ENCODE peak calls at places on chromosomes 3 and 15, in eight cellular contexts. G is endothelial cell of umbilical vein, S is body of pancreas, P is mammary epithelial cell, X is IMR-90, E is ovary, U is upper lobe of right lung, Z is keratinocyte. D is an unnamed sample.

GRCh38 chr15:31442203-31443090 is 115.8 kb downstream of the KLF13 start:
- DNase-seq in G (no peak), S (no peak), P (peak), X (peak), E (no peak), U (no peak), Z (peak), D (peak)

GRCh38 chr3:146130881-146131371 is 30.1 kb downstream of the PLOD2 start:
- DNase-seq in G (no peak), S (no peak), P (no peak), X (peak), E (no peak), U (no peak), Z (no peak), D (no peak)

GRCh38 chr3:46667061-46667621 is 26.3 kb downstream of the ALS2CL start:
- DNase-seq in G (no peak), S (peak), P (no peak), X (no peak), E (no peak), U (peak), Z (no peak), D (no peak)

GRCh38 chr3:107206945-107207344 is 170.3 kb upstream of the CCDC54 start:
- DNase-seq in G (no peak), S (no peak), P (no peak), X (no peak), E (no peak), U (no peak), Z (no peak), D (no peak)

GRCh38 chr3:57709559-57709958 is 16.7 kb upstream of the DENND6A start:
- DNase-seq in G (peak), S (no peak), P (peak), X (no peak), E (no peak), U (no peak), Z (no peak), D (no peak)

GRCh38 chr3:66470956-66471686 is 29.7 kb downstream of the LRIG1 start:
- DNase-seq in G (no peak), S (no peak), P (no peak), X (no peak), E (no peak), U (no peak), Z (no peak), D (no peak)

GRCh38 chr3:183349421-183350157 is 78.8 kb downstream of the MCF2L2 start:
- DNase-seq in G (peak), S (no peak), P (no peak), X (no peak), E (no peak), U (no peak), Z (no peak), D (no peak)

GRCh38 chr3:1609416-1609815 is 489.2 kb upstream of the CNTN4 start:
- DNase-seq in G (no peak), S (no peak), P (no peak), X (no peak), E (no peak), U (no peak), Z (no peak), D (no peak)

GRCh38 chr15:56968821-56969220 is 50.4 kb downstream of the TCF12 start:
- DNase-seq in G (no peak), S (no peak), P (no peak), X (no peak), E (no peak), U (no peak), Z (no peak), D (no peak)

GRCh38 chr3:187735837-187736236 is 9.4 kb downstream of the BCL6 start:
- DNase-seq in G (no peak), S (no peak), P (no peak), X (no peak), E (no peak), U (no peak), Z (no peak), D (no peak)

GRCh38 chr3:159914421-159914820 is 74.2 kb upstream of the IL12A start:
- DNase-seq in G (no peak), S (no peak), P (no peak), X (peak), E (no peak), U (no peak), Z (no peak), D (no peak)

GRCh38 chr3:124266517-124266916 is 274.6 kb upstream of the ROPN1 start:
- DNase-seq in G (peak), S (no peak), P (no peak), X (no peak), E (no peak), U (no peak), Z (no peak), D (no peak)

GRCh38 chr15:55277116-55277564 is 12.5 kb downstream of the RAB27A start:
- DNase-seq in G (no peak), S (no peak), P (no peak), X (peak), E (no peak), U (no peak), Z (no peak), D (no peak)

GRCh38 chr3:43995929-43996378 is 245.7 kb upstream of the TOPAZ1 start:
- DNase-seq in G (no peak), S (no peak), P (no peak), X (no peak), E (no peak), U (no peak), Z (no peak), D (no peak)

GRCh38 chr3:41711656-41712055 is 250.2 kb downstream of the ULK4 start:
- DNase-seq in G (peak), S (no peak), P (no peak), X (peak), E (no peak), U (no peak), Z (no peak), D (no peak)

GRCh38 chr3:149016669-149017541 is 25.6 kb downstream of the GYG1 start:
- DNase-seq in G (peak), S (no peak), P (peak), X (peak), E (no peak), U (no peak), Z (peak), D (peak)

GRCh38 chr15:70810916-70811578 is 42.9 kb downstream of the LARP6 start:
- DNase-seq in G (no peak), S (no peak), P (no peak), X (no peak), E (no peak), U (no peak), Z (no peak), D (no peak)

GRCh38 chr15:62050118-62050517 is 10.1 kb downstream of the VPS13C start:
- DNase-seq in G (no peak), S (no peak), P (no peak), X (no peak), E (no peak), U (no peak), Z (no peak), D (no peak)

GRCh38 chr3:39065197-39065596 is 13.4 kb downstream of the WDR48 start:
- DNase-seq in G (peak), S (no peak), P (peak), X (peak), E (no peak), U (no peak), Z (no peak), D (no peak)

GRCh38 chr3:58575986-58576652 is 1.1 kb downstream of the FAM107A start:
- DNase-seq in G (peak), S (no peak), P (no peak), X (no peak), E (no peak), U (no peak), Z (no peak), D (no peak)

GRCh38 chr3:195097331-195098255 is 173.4 kb downstream of the XXYLT1 start:
- DNase-seq in G (peak), S (no peak), P (peak), X (peak), E (no peak), U (peak), Z (peak), D (peak)

GRCh38 chr15:25846377-25846776 is 16.8 kb downstream of the ATP10A start:
- DNase-seq in G (no peak), S (no peak), P (no peak), X (no peak), E (no peak), U (no peak), Z (no peak), D (no peak)

GRCh38 chr3:126896067-126896441 is 86.9 kb upstream of the PLXNA1 start:
- DNase-seq in G (no peak), S (no peak), P (no peak), X (no peak), E (no peak), U (no peak), Z (no peak), D (no peak)

GRCh38 chr3:55296035-55296434 is 191.1 kb downstream of the WNT5A start:
- DNase-seq in G (no peak), S (no peak), P (no peak), X (peak), E (no peak), U (no peak), Z (no peak), D (no peak)

GRCh38 chr3:68306571-68306970 is 625.8 kb downstream of the TAFA4 start:
- DNase-seq in G (no peak), S (no peak), P (no peak), X (no peak), E (no peak), U (no peak), Z (no peak), D (no peak)

GRCh38 chr3:130761730-130762311 is 15.2 kb upstream of the PIK3R4 start:
- DNase-seq in G (no peak), S (no peak), P (peak), X (no peak), E (no peak), U (no peak), Z (no peak), D (no peak)

DNA sequence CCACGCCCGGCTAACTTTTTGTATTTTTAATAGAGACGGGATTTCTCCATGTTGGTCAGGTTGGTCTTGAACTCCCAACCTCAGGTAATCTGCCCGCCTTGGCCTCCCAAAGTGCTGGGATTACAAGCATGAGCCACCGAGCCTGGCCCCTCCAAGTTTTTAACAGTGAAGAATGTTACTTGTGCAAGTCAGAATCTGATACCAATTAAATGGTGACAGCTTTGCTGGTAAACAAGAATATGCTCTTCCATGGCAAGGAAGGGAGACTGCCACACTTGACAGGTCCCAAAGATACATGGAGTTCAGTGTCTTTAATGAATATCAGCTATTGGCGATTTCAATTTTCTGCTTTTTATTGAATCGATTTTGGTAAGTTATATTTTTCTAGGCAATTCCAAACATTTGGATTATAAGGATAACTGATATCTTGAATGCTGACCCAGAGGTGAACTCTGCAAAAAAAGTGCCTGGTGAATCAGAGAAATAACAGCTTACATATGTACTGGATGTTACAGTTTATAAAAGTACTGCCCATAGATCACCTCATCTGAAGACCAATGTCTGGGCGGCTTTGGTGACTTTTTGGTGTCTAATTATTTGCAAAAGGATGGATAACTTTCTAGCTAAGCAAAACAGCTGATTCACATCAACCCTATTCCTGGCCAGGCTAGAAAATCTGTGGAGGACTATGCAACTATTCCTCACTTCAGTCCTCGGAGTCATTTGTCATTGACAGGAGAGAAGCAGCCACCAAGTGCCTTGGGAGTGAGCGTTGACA is 1.2 kb downstream of the PARP16 start:
- DNase-seq in G (no peak), S (no peak), P (no peak), X (peak), E (no peak), U (no peak), Z (no peak), D (no peak)
- H3K27ac ChIP-seq in G (no peak), S (no peak), P (no peak), X (peak), E (no peak), U (peak), Z (peak), D (peak)

DNA sequence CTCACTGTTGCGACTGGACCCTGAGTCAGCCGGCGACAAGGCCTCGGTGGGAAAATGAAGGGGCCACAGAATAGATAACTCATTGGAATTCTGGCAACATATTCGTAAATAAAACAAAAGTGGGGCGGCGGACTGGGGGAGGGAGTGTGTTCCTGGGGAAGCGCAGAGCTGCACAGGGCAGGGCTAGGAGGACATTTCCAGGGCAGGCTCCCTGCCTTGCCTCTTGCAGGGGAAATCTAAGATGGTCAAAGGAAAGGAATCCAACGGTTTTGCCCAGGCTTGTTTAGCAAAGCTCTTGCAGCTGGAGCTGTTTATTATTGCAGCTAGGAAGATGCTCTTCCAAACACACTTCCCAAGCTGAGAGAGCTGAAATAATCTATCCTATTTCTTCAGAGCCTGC is 1042.7 kb upstream of the NR2F2 start:
- DNase-seq in G (peak), S (no peak), P (peak), X (peak), E (peak), U (no peak), Z (no peak), D (no peak)
- H3K27ac ChIP-seq in G (peak), S (no peak), P (no peak), X (peak), E (peak), U (peak), Z (no peak), D (no peak)

GRCh38 chr15:59886476-59886875 is 117.6 kb upstream of the FOXB1 start:
- DNase-seq in G (no peak), S (no peak), P (no peak), X (no peak), E (no peak), U (no peak), Z (no peak), D (no peak)

GRCh38 chr15:59887211-59887610 is 116.9 kb upstream of the FOXB1 start:
- DNase-seq in G (no peak), S (no peak), P (no peak), X (no peak), E (no peak), U (no peak), Z (no peak), D (no peak)

DNA sequence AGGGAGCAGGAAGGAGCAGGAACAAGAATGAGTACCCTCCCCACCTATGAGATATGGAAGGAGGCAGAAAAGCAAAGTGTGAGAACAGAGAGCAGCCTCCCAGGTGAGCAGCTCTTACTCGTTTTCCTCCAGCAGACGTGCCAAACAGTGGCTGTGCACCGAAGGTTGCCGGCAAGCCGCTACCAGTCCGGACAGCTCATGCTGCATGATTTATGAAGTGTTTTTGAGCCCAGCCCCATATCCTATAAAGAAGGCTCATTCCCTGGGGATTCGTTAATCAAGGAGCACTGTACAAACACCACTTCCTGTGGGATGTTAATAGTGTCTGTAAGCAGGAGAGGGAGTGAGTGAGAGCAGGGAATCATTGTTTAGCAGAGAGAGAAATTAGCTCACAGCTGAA is 118.3 kb upstream of the FOXB1 start:
- DNase-seq in G (no peak), S (no peak), P (peak), X (no peak), E (no peak), U (no peak), Z (peak), D (peak)
- H3K27ac ChIP-seq in G (no peak), S (no peak), P (peak), X (no peak), E (no peak), U (no peak), Z (peak), D (no peak)

DNA sequence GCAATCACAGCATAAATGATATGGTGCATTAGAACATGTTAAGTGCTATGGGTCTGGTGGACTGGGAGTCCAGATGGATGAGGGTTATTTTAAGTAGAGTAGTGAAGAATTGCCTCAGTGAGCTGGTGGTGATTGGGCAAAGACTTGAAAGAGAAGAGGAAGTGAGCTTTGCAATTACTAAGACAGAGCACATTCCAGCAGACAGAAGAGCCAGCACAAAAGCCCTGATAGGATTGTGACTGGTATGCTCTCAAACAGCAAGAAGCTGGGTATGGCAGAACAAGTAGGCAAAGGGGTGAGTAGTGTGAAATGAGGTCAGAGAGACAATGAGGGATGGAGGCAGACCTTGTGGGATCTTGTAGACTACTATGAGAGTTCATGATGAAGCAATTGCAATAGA is 2.0 kb upstream of the ACKR4 start:
- DNase-seq in G (peak), S (no peak), P (peak), X (peak), E (no peak), U (no peak), Z (peak), D (peak)
- H3K27ac ChIP-seq in G (peak), S (no peak), P (no peak), X (peak), E (no peak), U (no peak), Z (peak), D (peak)

GRCh38 chr15:58066042-58066867 is 744 bp upstream of the ALDH1A2 start:
- DNase-seq in G (peak), S (peak), P (peak), X (peak), E (peak), U (peak), Z (no peak), D (no peak)
- H3K27ac ChIP-seq in G (peak), S (no peak), P (no peak), X (no peak), E (peak), U (no peak), Z (no peak), D (no peak)

GRCh38 chr3:8967553-8967952 is 4.3 kb upstream of the RAD18 start:
- DNase-seq in G (no peak), S (no peak), P (no peak), X (no peak), E (no peak), U (no peak), Z (no peak), D (no peak)
- H3K27ac ChIP-seq in G (no peak), S (no peak), P (no peak), X (no peak), E (no peak), U (no peak), Z (no peak), D (no peak)

GRCh38 chr3:34175636-34176186 is 377.3 kb downstream of the PDCD6IP start:
- DNase-seq in G (no peak), S (no peak), P (no peak), X (no peak), E (no peak), U (no peak), Z (no peak), D (no peak)
- H3K27ac ChIP-seq in G (no peak), S (no peak), P (no peak), X (no peak), E (no peak), U (no peak), Z (no peak), D (no peak)

DNA sequence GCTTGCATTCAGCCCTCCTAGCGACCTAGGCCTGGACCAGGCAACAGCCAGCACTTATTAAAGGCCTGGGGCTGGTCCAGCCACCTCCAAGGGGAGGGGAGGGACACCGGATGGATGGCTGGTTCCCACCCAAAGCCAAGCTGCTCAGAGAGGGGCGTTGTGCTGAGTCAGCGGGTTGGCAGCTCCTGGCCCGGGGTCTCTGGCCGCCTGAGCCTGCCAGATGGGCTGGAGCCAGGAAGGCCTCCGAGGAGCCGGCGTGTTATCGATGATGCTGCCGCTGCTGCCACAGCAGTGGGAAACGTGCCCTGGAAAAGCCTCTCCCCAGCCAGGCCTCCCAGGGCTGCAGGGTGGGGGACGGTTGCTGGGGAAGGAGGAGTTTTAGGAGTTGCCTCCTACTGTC is 43.4 kb upstream of the TSEN2 start:
- DNase-seq in G (no peak), S (peak), P (no peak), X (peak), E (peak), U (no peak), Z (no peak), D (no peak)
- H3K27ac ChIP-seq in G (no peak), S (no peak), P (no peak), X (no peak), E (no peak), U (no peak), Z (no peak), D (no peak)

D was measured in epithelial cell of prostate.